ENCODE peak calls at places on chromosomes 4 and X, in four cellular contexts. O is brain microvascular endothelial cell, E is transverse colon, P is spleen. B is an unnamed sample.

GRCh38 chr4:57943672-57944071 is 833.5 kb upstream of the IGFBP7 start:
- DNase-seq in O (peak; percentile 47), E (no peak), P (peak; percentile 74), B (no peak)

GRCh38 chrX:38627683-38628082 is 66.3 kb downstream of the TSPAN7 start:
- DNase-seq in O (peak; percentile 22), P (no peak), E (peak; percentile 8), B (no peak)

GRCh38 chr4:8438743-8439142 is 1.8 kb downstream of the ACOX3 start:
- DNase-seq in P (no peak), O (no peak), E (no peak), B (no peak)

GRCh38 chrX:40104649-40105015 is 6.9 kb upstream of the BCOR start:
- DNase-seq in P (peak; percentile 84), E (peak; percentile 65), O (no peak), B (no peak)

GRCh38 chrX:35890699-35891098 is 28.8 kb upstream of the CFAP47 start:
- DNase-seq in E (peak; percentile 38), P (no peak), O (no peak), B (no peak)

GRCh38 chr4:107647591-107647990 is 72.4 kb downstream of the PAPSS1 start:
- DNase-seq in O (no peak), E (no peak), P (no peak), B (no peak)

GRCh38 chr4:154982187-154983047 is 201.3 kb downstream of the RBM46 start:
- DNase-seq in E (peak; percentile 56), P (no peak), O (peak; percentile 40), B (no peak)

GRCh38 chrX:17964871-17965270 is 103.8 kb upstream of the RAI2 start:
- DNase-seq in E (no peak), O (no peak), P (no peak), B (no peak)

DNA sequence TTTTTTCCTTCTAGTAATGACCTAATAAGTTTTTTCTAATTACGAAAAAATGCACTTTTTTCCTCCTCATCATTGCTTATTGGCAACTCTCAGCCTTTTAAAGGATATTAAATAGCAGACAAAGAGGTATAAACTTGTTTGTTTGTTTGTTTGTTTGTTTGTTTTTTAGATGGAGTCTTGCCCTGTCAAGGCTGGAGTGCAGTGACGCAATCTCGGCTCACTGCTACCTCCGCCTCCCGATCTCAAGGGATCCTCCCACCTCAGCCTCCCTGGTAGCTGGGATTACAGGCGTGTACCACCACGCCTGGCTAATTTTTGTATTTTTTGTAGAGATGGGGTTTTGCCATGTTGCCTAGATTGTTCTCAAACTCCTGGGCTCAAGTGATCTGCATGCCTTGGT is 6.0 kb downstream of the RBM47 start:
- DNase-seq in P (no peak), O (no peak), E (no peak), B (no peak)
- TF ChIP-seq CTCF in P (no peak), O (no peak), E (no peak), B (no peak)

DNA sequence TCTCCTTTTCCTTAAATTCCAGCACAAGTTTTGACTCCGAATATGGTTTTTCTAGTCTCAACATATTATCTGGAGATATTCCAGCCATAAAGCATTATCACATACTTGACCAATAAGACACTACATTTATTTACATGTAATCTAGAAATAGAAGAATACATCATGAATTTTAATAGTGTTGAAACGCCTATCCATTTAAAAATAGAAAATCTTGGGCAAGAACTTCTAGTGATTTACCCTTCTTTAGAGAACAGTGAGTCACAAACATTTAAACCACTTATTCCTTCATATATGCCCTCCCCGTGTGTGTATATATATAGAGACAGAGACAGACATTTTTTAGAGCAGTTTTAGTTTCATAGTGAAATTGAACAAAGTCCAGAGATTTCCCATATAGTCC is 161.5 kb downstream of the SOWAHB start:
- DNase-seq in E (no peak), P (no peak), O (no peak), B (no peak)
- H3K27ac ChIP-seq in E (peak overlapping the region; percentile 85), P (peak overlapping the region; percentile 14), O (no peak overlapping the region), B (no peak overlapping the region)

DNA sequence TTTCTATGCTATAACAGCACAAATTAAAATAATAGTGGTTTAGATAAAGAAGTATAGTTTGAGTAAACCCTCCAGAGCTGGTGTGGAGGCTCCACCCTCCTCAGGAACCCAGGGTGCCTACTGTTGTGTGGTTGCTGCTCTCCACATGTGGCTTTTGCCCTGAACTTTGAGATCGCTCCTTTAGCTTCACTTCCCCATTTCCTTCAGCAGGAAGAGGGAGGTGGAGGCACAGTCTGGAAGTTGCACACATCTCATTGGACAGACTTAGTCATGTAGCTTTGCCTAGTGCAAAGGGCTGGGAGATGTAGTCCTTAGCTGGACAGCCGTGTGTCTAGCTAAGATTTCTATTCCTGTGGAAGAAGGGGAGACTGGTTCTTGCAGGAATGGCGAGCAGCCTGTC is 37.9 kb downstream of the RGS12 start:
- DNase-seq in O (no peak), E (no peak), P (no peak), B (no peak)
- TF ChIP-seq CTCF in O (no peak), E (no peak), P (no peak), B (no peak)

GRCh38 chr4:70901607-70901983 is 574 bp upstream of the MOB1B start:
- DNase-seq in P (no peak), O (no peak), E (no peak), B (no peak)
- H3K27ac ChIP-seq in P (peak overlapping the region; percentile 91), O (peak overlapping the region; percentile 25), E (peak overlapping the region; percentile 87), B (peak overlapping the region; percentile 16)

GRCh38 chr4:91963489-91963888 is 340.3 kb upstream of the GRID2 start:
- DNase-seq in E (no peak), O (no peak), P (no peak), B (no peak)

GRCh38 chr4:91961504-91961903 is 342.3 kb upstream of the GRID2 start:
- DNase-seq in P (no peak), E (no peak), O (no peak), B (no peak)

GRCh38 chr4:91965166-91965565 is 338.6 kb upstream of the GRID2 start:
- DNase-seq in E (no peak), O (no peak), P (no peak), B (no peak)
- TF ChIP-seq CTCF in E (no peak), O (no peak), P (no peak), B (no peak)

GRCh38 chr4:101123231-101123630 is 224.1 kb downstream of the PPP3CA start:
- DNase-seq in O (no peak), E (peak; percentile 19), P (no peak), B (no peak)
- H3K27ac ChIP-seq in O (no peak overlapping the region), E (peak overlapping the region; percentile 19), P (no peak overlapping the region), B (no peak overlapping the region)

DNA sequence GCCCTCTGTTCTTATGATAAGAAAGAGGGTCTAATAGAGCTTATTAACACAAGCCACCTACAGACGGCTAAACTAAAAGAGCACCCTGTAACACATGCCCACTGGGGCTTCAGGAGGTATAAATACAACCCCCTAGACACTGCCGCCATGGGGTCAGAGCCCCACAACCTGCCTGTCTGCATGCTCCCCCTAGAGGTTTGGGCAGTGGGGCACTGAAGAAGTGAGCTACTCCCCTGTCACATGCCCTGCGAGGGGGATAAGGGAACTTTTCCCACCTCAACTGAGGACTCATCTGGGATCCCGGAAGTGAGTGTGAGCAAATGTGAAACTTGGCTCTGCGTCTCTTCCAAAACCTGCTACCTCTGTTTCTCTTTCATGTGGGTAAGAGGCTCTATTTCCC is 334.5 kb downstream of the ADAM29 start:
- DNase-seq in P (no peak), O (no peak), E (no peak), B (no peak)
- TF ChIP-seq CTCF in P (no peak), O (peak; percentile 4), E (no peak), B (no peak)